ENCODE peak calls at places on chromosome 19, in four cellular contexts. Q, C, R and P are unnamed samples.

GRCh38 chr19:18657590-18658365 is 20.9 kb downstream of the KLHL26 start:
- DNase-seq in C (peak), R (no peak), Q (no peak), P (no peak)

GRCh38 chr19:45414468-45414867 is 8.0 kb downstream of the POLR1G start:
- DNase-seq in C (no peak), R (no peak), Q (no peak), P (no peak)

GRCh38 chr19:23766951-23767350 is 8.3 kb upstream of the ZNF681 start:
- DNase-seq in R (no peak), C (no peak), Q (no peak), P (no peak)

GRCh38 chr19:35451278-35452096 is 3.4 kb downstream of the FFAR2 start:
- DNase-seq in C (no peak), R (no peak), Q (no peak), P (no peak)

GRCh38 chr19:34188388-34188787 is 16.1 kb downstream of the LSM14A start:
- DNase-seq in R (no peak), C (no peak), Q (no peak), P (no peak)

GRCh38 chr19:3094638-3095374 is 644 bp downstream of the GNA11 start:
- DNase-seq in Q (no peak), R (no peak), C (no peak), P (no peak)

GRCh38 chr19:40223135-40223822 is 3.2 kb downstream of the CCNP start:
- DNase-seq in R (no peak), C (no peak), Q (peak), P (no peak)

GRCh38 chr19:31262673-31263308 is 86.4 kb downstream of the TSHZ3 start:
- DNase-seq in C (no peak), Q (no peak), R (no peak), P (no peak)

GRCh38 chr19:47283405-47284059 is 8.8 kb downstream of the INAFM1 start:
- DNase-seq in C (no peak), R (no peak), Q (no peak), P (no peak)

GRCh38 chr19:55688422-55689218 is 13.6 kb downstream of the EPN1 start:
- DNase-seq in R (no peak), Q (no peak), C (peak), P (no peak)

GRCh38 chr19:46297700-46298476 is 1.0 kb downstream of the HIF3A start:
- DNase-seq in C (peak), Q (no peak), R (no peak), P (peak)

GRCh38 chr19:47445937-47446402 is 25.7 kb downstream of the SLC8A2 start:
- DNase-seq in R (no peak), C (peak), Q (no peak), P (no peak)

GRCh38 chr19:43672061-43672679 is 2.2 kb upstream of the PLAUR start:
- DNase-seq in Q (no peak), R (no peak), C (no peak), P (no peak)

GRCh38 chr19:5434970-5435641 is 20.1 kb upstream of the ZNRF4 start:
- DNase-seq in C (peak), Q (no peak), R (peak), P (no peak)

GRCh38 chr19:38769635-38770211 is 3.6 kb downstream of the LGALS7 start:
- DNase-seq in C (peak), Q (no peak), R (no peak), P (peak)

GRCh38 chr19:38513762-38514167 is 80.3 kb downstream of the RYR1 start:
- DNase-seq in R (no peak), Q (no peak), C (no peak), P (no peak)

GRCh38 chr19:30076101-30076551 is 134.1 kb downstream of the URI1 start:
- DNase-seq in Q (no peak), C (no peak), R (no peak), P (no peak)

GRCh38 chr19:33254245-33254824 is 28.7 kb upstream of the SLC7A10 start:
- DNase-seq in R (no peak), C (no peak), Q (no peak), P (no peak)

GRCh38 chr19:6464070-6464873 is at the start of gene CRB3:
- DNase-seq in C (no peak), Q (peak), R (peak), P (no peak)

GRCh38 chr19:17527326-17527725 is 15.9 kb downstream of the PGLS start:
- DNase-seq in C (no peak), Q (no peak), R (no peak), P (no peak)

GRCh38 chr19:29882719-29883105 is 59.3 kb upstream of the URI1 start:
- DNase-seq in R (no peak), C (no peak), Q (no peak), P (no peak)

GRCh38 chr19:46134527-46134926 is 10.0 kb upstream of the IGFL3 start:
- DNase-seq in Q (no peak), R (no peak), C (no peak), P (no peak)

GRCh38 chr19:3360494-3361383 is 5.6 kb upstream of the NFIC start:
- DNase-seq in C (peak), R (no peak), Q (no peak), P (peak)

GRCh38 chr19:5891938-5892771 is 11.4 kb downstream of the NDUFA11 start:
- DNase-seq in Q (no peak), C (peak), R (no peak), P (peak)

GRCh38 chr19:17043744-17044143 is 17.1 kb upstream of the CPAMD8 start:
- DNase-seq in R (no peak), Q (no peak), C (no peak), P (no peak)

GRCh38 chr19:49440439-49441209 is 703 bp downstream of the SLC17A7 start:
- DNase-seq in C (no peak), R (no peak), Q (no peak), P (no peak)

GRCh38 chr19:13176345-13176744 is 26.1 kb downstream of the IER2 start:
- DNase-seq in C (no peak), Q (no peak), R (no peak), P (no peak)

GRCh38 chr19:18208098-18208951 is 4.5 kb upstream of the RAB3A start:
- DNase-seq in C (peak), Q (no peak), R (no peak), P (peak)

GRCh38 chr19:46461537-46461936 is 9.8 kb downstream of the PNMA8A start:
- DNase-seq in Q (no peak), R (no peak), C (no peak), P (no peak)

GRCh38 chr19:44876930-44877530 is 14.0 kb upstream of the TOMM40 start:
- DNase-seq in R (no peak), Q (no peak), C (no peak), P (no peak)

GRCh38 chr19:3712663-3713531 is 4.7 kb downstream of the TJP3 start:
- DNase-seq in R (no peak), Q (no peak), C (no peak), P (no peak)

GRCh38 chr19:30156646-30157045 is 214.6 kb downstream of the URI1 start:
- DNase-seq in Q (no peak), R (no peak), C (no peak), P (no peak)

GRCh38 chr19:36106991-36107390 is 4.0 kb upstream of the OVOL3 start:
- DNase-seq in Q (no peak), C (no peak), R (no peak), P (no peak)

DNA sequence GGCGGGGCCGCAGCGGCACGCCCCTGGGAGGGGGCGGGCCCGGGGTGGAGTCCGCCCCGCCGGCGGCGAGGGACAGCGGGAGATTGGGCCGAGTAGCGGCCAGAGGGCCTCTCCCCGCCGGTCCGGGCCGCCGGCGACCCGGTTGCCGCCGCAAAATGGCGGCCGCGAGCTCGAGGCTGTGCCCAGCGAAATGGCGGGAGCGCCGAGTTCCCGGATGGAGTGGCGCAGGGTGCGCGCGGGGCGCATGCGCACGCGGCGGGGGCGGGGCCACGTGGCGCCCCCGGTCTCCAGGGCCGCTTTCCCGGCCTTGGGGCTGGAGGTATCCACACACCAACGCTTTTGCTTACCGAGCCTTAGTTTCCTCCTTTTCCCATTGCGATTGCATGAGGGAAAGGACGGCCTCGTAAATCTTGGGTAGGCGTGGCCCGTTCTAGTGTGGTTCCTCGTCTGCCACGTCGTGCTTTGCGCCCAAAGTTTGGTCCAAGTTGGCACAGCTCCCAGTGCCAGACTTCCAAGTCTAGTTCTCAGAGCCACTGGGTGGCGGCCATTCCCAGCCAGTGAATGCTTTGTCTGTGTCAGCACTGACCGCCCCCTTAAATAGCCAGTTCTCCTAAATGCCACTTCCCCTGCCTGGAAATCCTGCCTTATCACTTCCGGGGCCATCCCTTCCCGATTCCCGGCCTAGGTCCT is 491 bp downstream of the CIRBP start:
- DNase-seq in Q (no peak), C (peak), R (peak), P (peak)
- TF ChIP-seq POLR2AphosphoS5 in Q (peak), C (peak), R (no peak), P (peak)

DNA sequence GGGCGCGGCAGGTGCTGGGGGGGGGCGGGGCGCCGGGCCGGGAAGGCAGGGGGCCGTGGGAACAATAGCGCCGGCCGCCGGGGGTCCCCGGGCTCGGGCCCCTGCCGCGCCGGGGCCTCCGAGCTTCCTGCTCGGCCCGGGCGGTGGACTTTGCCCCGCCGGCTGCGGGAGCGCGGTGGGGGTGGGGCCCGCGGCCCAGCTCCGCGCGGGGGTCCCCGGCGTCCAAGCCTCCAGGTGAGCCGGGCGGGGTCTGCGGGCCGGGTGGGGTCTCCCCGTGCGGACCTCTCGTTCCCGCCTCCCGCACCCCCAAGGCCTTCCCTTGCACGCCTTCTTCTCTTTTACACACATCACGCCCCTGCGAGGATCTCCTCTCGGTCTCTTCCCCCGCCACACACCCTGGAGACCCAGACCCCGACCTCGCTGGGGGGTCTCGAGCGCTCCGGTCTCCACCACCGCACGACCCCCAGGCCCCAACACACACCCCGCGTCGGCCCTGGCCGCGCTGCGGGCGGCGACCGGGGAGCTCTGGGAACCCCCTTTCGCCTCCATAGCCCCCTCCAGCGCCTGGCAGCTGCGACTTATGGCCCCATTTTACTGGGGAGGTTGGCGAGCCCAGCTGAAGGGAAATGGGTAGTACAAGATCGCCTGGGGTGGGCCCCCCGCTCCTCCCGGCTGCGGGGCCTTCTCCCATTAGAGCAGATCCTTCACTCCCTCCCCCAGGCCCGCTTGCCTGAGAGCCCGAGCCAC is 701 bp downstream of the CAMSAP3 start:
- DNase-seq in Q (no peak), R (no peak), C (no peak), P (no peak)
- TF ChIP-seq EZH2 in Q (no peak), R (no peak), C (no peak), P (peak)

GRCh38 chr19:15123900-15124299 is 16.7 kb downstream of the SYDE1 start:
- DNase-seq in Q (no peak), C (no peak), R (no peak), P (no peak)
- TF ChIP-seq POLR2AphosphoS5 in Q (no peak), C (no peak), R (no peak), P (no peak)

GRCh38 chr19:11480081-11480926 is 542 bp downstream of the ELAVL3 start:
- DNase-seq in R (no peak), Q (no peak), C (peak), P (no peak)

GRCh38 chr19:11481777-11482383 is 1.0 kb upstream of the ELAVL3 start:
- DNase-seq in Q (peak), C (peak), R (peak), P (peak)

GRCh38 chr19:11482384-11483050 is 1.7 kb upstream of the ELAVL3 start:
- DNase-seq in R (peak), C (peak), Q (peak), P (peak)

GRCh38 chr19:11479470-11480080 is 1.3 kb downstream of the ELAVL3 start:
- DNase-seq in C (peak), Q (peak), R (peak), P (no peak)

GRCh38 chr19:11480927-11481776 is at the start of gene ELAVL3:
- DNase-seq in Q (no peak), R (no peak), C (peak), P (no peak)
- TF ChIP-seq EZH2 in Q (no peak), R (no peak), C (no peak), P (peak)

DNA sequence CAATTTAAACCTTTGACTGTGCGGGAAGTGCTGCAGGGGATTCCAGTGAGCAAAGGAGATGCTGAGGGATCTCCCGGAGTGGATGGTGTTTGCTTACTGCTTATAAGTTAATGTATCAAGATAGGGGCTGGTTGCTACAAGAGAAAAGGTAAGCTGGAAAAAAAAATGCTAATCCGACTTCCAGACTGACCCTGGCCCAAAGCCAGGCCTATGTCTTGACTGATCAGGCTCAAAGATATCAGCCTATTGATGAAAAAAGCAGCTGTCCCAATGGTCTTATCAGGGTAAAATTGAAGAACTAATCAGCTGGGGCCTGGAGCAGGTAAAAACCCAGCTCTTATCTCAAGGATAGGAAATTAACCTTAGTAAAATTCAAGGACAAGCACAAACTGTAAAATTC is 10.9 kb upstream of the ZNF90 start:
- DNase-seq in C (no peak), Q (no peak), R (no peak), P (no peak)
- TF ChIP-seq POLR2AphosphoS5 in C (no peak), Q (no peak), R (no peak), P (no peak)

GRCh38 chr19:1755467-1756155 is 2.3 kb downstream of the ONECUT3 start:
- DNase-seq in R (no peak), Q (no peak), C (no peak), P (no peak)

GRCh38 chr19:1752757-1753728 is at the start of gene ONECUT3:
- DNase-seq in R (no peak), C (peak), Q (no peak), P (no peak)

GRCh38 chr19:1752009-1752756 is 1.1 kb upstream of the ONECUT3 start:
- DNase-seq in R (no peak), C (no peak), Q (no peak), P (no peak)

GRCh38 chr19:1754651-1755466 is 1.6 kb downstream of the ONECUT3 start:
- DNase-seq in R (no peak), Q (no peak), C (no peak), P (no peak)

DNA sequence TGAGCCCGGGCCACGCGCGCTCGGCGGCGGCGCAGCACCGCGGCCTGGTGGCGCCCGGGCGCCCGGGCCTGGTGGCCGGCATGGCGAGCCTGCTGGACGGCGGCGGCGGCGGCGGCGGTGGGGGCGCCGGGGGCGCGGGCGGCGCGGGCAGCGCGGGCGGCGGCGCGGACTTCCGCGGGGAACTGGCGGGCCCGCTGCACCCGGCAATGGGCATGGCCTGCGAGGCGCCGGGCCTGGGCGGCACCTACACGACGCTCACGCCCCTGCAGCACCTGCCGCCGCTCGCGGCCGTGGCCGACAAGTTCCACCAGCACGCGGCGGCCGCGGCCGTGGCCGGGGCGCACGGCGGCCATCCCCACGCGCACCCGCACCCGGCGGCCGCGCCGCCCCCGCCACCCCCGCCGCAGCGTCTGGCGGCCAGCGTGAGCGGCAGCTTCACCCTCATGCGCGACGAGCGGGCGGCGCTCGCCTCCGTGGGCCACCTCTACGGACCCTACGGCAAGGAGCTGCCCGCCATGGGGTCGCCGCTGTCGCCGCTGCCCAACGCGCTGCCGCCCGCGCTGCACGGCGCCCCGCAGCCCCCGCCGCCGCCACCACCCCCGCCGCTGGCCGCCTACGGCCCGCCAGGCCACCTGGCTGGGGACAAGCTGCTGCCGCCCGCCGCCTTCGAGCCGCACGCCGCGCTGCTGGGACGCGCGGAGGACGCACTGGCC is 580 bp downstream of the ONECUT3 start:
- DNase-seq in C (no peak), Q (no peak), R (no peak), P (no peak)
- TF ChIP-seq EZH2 in C (no peak), Q (no peak), R (no peak), P (no peak)

DNA sequence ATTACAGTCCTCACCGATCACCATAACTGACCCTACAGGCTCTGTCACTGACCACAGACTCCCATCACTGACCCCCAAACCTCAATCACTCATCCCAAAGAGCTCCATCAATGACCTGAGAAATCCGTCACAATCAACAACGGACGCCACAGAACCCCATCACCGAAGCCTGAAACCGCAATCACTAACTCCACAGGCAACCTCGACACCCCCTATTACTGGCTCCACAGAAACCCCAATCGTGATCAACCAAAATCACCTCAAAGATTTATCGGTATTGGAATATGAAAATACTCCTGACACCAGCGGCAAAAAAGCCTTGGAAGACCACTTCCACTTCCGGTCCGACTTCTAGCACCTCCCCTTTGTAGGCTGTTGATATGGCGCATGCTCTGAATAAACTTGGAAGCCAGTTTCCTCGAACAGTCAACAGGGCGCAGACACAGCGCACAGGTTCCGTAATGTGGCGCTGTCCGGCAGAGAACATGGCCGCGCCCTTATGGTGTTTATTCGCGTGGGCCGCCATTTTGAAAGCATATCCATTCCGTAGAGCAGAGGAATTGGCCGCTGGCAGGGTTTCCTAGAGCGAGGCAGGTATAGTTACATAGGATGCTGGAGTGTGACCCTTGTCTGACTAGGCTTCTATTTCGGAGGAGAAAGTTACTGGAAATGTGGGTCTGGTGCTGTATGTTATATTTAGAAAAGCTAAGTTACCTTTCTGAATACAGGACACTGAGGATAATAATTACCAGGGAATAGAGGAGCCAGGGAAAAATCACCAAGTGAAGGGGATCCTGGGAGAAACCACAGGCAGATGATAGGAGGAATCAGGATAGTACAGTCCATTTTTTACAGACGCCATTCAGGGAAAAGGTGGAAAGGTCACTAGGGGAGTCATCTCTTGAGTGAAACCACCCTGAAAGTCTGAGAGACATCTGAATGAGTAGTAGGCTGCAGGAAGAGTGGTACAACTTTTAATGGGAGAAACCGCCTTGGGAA is at the start of gene ZNF585A:
- DNase-seq in R (peak), C (peak), Q (peak), P (peak)
- TF ChIP-seq POLR2AphosphoS5 in R (peak), C (peak), Q (no peak), P (no peak)